ENCODE peak calls at places on chromosomes 7 and 10, in ten cellular contexts. B is heart left ventricle; M is HS-27A; E is nephron progenitor cell; P is cardiac fibroblast; D is stimulated activated CD8-positive, alpha-beta memory T cell treated with anti-CD3 and anti-CD28 coated beads, Interleukin-15, amount 100 ng/mL, for 1 hour; O is brain microvascular endothelial cell; Y is DMS79; C is CD4-positive, alpha-beta T cell; Q is spleen. N is an unnamed sample.

GRCh38 chr10:133207041-133207600 is 22.9 kb upstream of the UTF1 start:
- DNase-seq in B (no peak), M (no peak), E (no peak), P (no peak), D (no peak), O (no peak), Y (no peak), C (no peak), Q (no peak), N (no peak)

GRCh38 chr10:103637855-103638561 is 144.5 kb downstream of the NEURL1 start:
- DNase-seq in B (peak), M (no peak), E (no peak), P (peak), D (no peak), O (peak), Y (no peak), C (no peak), Q (no peak), N (no peak)

GRCh38 chr10:80518143-80518806 is 19.4 kb upstream of the SH2D4B start:
- DNase-seq in B (no peak), M (no peak), E (no peak), P (no peak), D (no peak), O (no peak), Y (no peak), C (no peak), Q (peak), N (no peak)

GRCh38 chr10:14873090-14873760 is 5.4 kb upstream of the SUV39H2 start:
- DNase-seq in B (no peak), M (peak), E (no peak), P (peak), D (no peak), O (peak), Y (no peak), C (no peak), Q (no peak), N (no peak)

GRCh38 chr10:132444877-132445351 is 47.9 kb downstream of the PWWP2B start:
- DNase-seq in B (no peak), M (no peak), E (no peak), P (no peak), D (no peak), O (no peak), Y (no peak), C (no peak), Q (peak), N (no peak)

GRCh38 chr7:135763261-135763660 is 14.6 kb upstream of the FAM180A start:
- DNase-seq in B (no peak), M (no peak), E (no peak), P (peak), D (no peak), O (no peak), Y (no peak), C (no peak), Q (no peak), N (no peak)

GRCh38 chr7:18499407-18500197 is 4.1 kb downstream of the HDAC9 start:
- DNase-seq in B (no peak), M (no peak), E (no peak), P (peak), D (no peak), O (no peak), Y (no peak), C (no peak), Q (no peak), N (no peak)

GRCh38 chr10:4778761-4779160 is 47.2 kb upstream of the AKR1E2 start:
- DNase-seq in B (no peak), M (no peak), E (no peak), P (no peak), D (no peak), O (no peak), Y (no peak), C (no peak), Q (no peak), N (no peak)

GRCh38 chr10:71025535-71025934 is 137.2 kb upstream of the PCBD1 start:
- DNase-seq in B (no peak), M (no peak), E (no peak), P (no peak), D (no peak), O (no peak), Y (no peak), C (no peak), Q (no peak), N (no peak)

GRCh38 chr10:110600487-110601101 is 33.1 kb downstream of the SMC3 start:
- DNase-seq in B (no peak), M (peak), E (peak), P (peak), D (no peak), O (peak), Y (no peak), C (no peak), Q (no peak), N (no peak)

GRCh38 chr7:15921576-15921975 is 235.1 kb upstream of the MEOX2 start:
- DNase-seq in B (no peak), M (peak), E (no peak), P (peak), D (no peak), O (peak), Y (no peak), C (no peak), Q (no peak), N (no peak)

GRCh38 chr7:69934475-69934903 is 336.2 kb downstream of the AUTS2 start:
- DNase-seq in B (no peak), M (no peak), E (no peak), P (no peak), D (no peak), O (no peak), Y (peak), C (no peak), Q (no peak), N (no peak)

GRCh38 chr7:128323489-128324362 is 20.0 kb downstream of the RBM28 start:
- DNase-seq in B (no peak), M (no peak), E (no peak), P (peak), D (no peak), O (no peak), Y (no peak), C (no peak), Q (no peak), N (no peak)

GRCh38 chr10:104434601-104435000 is 81.0 kb downstream of the CFAP58 start:
- DNase-seq in B (no peak), M (no peak), E (no peak), P (no peak), D (no peak), O (peak), Y (no peak), C (no peak), Q (no peak), N (no peak)

N was measured in T-helper 17 cell.